ENCODE peak calls at places on chromosomes 7 and 10, in five cellular contexts. K is small intestine; S is adipocyte; M is CD4-positive, alpha-beta memory T cell; A is brain microvascular endothelial cell. I is an unnamed sample.
A peak's percentile ranks its signal among the peaks of the same experiment; 100 is the strongest.

GRCh38 chr7:14834456-14834855 is 68.1 kb downstream of the DGKB start:
- DNase-seq in K (no peak), S (peak; percentile 63), M (no peak), A (peak; percentile 66), I (no peak)

GRCh38 chr7:5139998-5140397 is 50.0 kb upstream of the WIPI2 start:
- DNase-seq in K (peak; percentile 17), S (peak; percentile 7), M (no peak), A (peak; percentile 7), I (no peak)

GRCh38 chr7:99127636-99128035 is 16.3 kb downstream of the SMURF1 start:
- DNase-seq in K (no peak), S (peak; percentile 56), M (no peak), A (no peak), I (no peak)

GRCh38 chr7:145718129-145718528 is 398.5 kb upstream of the CNTNAP2 start:
- DNase-seq in K (no peak), S (no peak), M (no peak), A (no peak), I (no peak)

GRCh38 chr7:37920619-37921339 is at the start of gene EPDR1:
- DNase-seq in K (peak; percentile 81), S (peak; percentile 70), M (no peak), A (peak; percentile 25), I (no peak)

GRCh38 chr7:44213872-44214595 is 13.3 kb downstream of the YKT6 start:
- DNase-seq in K (peak; percentile 31), S (peak; percentile 30), M (no peak), A (peak; percentile 27), I (peak; percentile 12)

GRCh38 chr7:13291010-13291409 is 603.6 kb downstream of the ARL4A start:
- DNase-seq in K (no peak), S (peak; percentile 18), M (no peak), A (no peak), I (no peak)

GRCh38 chr10:1187151-1187854 is 131.1 kb downstream of the WDR37 start:
- DNase-seq in K (no peak), S (no peak), M (no peak), A (no peak), I (no peak)

GRCh38 chr10:77463499-77463898 is 174.1 kb downstream of the KCNMA1 start:
- DNase-seq in K (no peak), S (no peak), M (no peak), A (no peak), I (no peak)

GRCh38 chr10:110530131-110530831 is 32.6 kb downstream of the DUSP5 start:
- DNase-seq in K (peak; percentile 33), S (peak; percentile 88), M (no peak), A (peak; percentile 68), I (no peak)

GRCh38 chr7:80611779-80612178 is 26.7 kb upstream of the CD36 start:
- DNase-seq in K (peak; percentile 81), S (peak; percentile 48), M (no peak), A (peak; percentile 89), I (no peak)

GRCh38 chr10:47458466-47459154 is 25.3 kb downstream of the ANXA8 start:
- DNase-seq in K (peak; percentile 88), S (peak; percentile 39), M (no peak), A (peak; percentile 89), I (peak; percentile 56)

GRCh38 chr10:1149793-1150637 is 93.8 kb downstream of the WDR37 start:
- DNase-seq in K (peak; percentile 84), S (no peak), M (no peak), A (no peak), I (no peak)

GRCh38 chr10:282294-283139 is 147.3 kb downstream of the ZMYND11 start:
- DNase-seq in K (no peak), S (peak; percentile 18), M (no peak), A (no peak), I (no peak)

GRCh38 chr10:111962951-111963350 is 220.6 kb downstream of the GPAM start:
- DNase-seq in K (no peak), S (no peak), M (no peak), A (no peak), I (no peak)

GRCh38 chr10:98608417-98608816 is 161.7 kb upstream of the HPS1 start:
- DNase-seq in K (no peak), S (no peak), M (no peak), A (no peak), I (no peak)

GRCh38 chr7:9711259-9711658 is 1262.4 kb upstream of the PHF14 start:
- DNase-seq in K (no peak), S (no peak), M (no peak), A (no peak), I (no peak)

GRCh38 chr7:100801833-100802568 is 25.3 kb downstream of the EPHB4 start:
- DNase-seq in K (peak; percentile 78), S (peak; percentile 95), M (no peak), A (peak; percentile 26), I (peak; percentile 70)

GRCh38 chr7:81908220-81908619 is 138.4 kb upstream of the HGF start:
- DNase-seq in K (no peak), S (peak; percentile 3), M (no peak), A (no peak), I (no peak)

GRCh38 chr10:45471531-45472310 is 97.7 kb downstream of the ALOX5 start:
- DNase-seq in K (no peak), S (no peak), M (no peak), A (no peak), I (no peak)

GRCh38 chr7:83852136-83852535 is 203.2 kb upstream of the SEMA3E start:
- DNase-seq in K (no peak), S (no peak), M (no peak), A (no peak), I (peak; percentile 44)

GRCh38 chr10:64574371-64574770 is 1053.2 kb downstream of the REEP3 start:
- DNase-seq in K (no peak), S (no peak), M (no peak), A (no peak), I (no peak)

GRCh38 chr7:134515569-134516468 is 11.5 kb upstream of the AKR1B10 start:
- DNase-seq in K (no peak), S (peak; percentile 81), M (no peak), A (peak; percentile 78), I (peak; percentile 73)

GRCh38 chr10:128218161-128218560 is 91.9 kb upstream of the MKI67 start:
- DNase-seq in K (no peak), S (no peak), M (no peak), A (no peak), I (no peak)

GRCh38 chr10:1183033-1183396 is 126.8 kb downstream of the WDR37 start:
- DNase-seq in K (peak; percentile 5), S (no peak), M (no peak), A (no peak), I (no peak)

GRCh38 chr7:107014381-107015023 is 30.0 kb upstream of the PRKAR2B start:
- DNase-seq in K (no peak), S (no peak), M (no peak), A (no peak), I (no peak)

GRCh38 chr10:131899695-131900349 is 986 bp upstream of the PPP2R2D start:
- DNase-seq in K (no peak), S (peak; percentile 11), M (peak; percentile 47), A (no peak), I (no peak)

GRCh38 chr10:125080296-125080695 is 80.1 kb downstream of the CTBP2 start:
- DNase-seq in K (no peak), S (no peak), M (no peak), A (no peak), I (no peak)
- H3K27me3 ChIP-seq in K (no peaks in the 10 kb centered on the region), S (no peaks in the 10 kb centered on the region), M (no peaks in the 10 kb centered on the region), A (no peaks in the 10 kb centered on the region), I (no peaks in the 10 kb centered on the region)

DNA sequence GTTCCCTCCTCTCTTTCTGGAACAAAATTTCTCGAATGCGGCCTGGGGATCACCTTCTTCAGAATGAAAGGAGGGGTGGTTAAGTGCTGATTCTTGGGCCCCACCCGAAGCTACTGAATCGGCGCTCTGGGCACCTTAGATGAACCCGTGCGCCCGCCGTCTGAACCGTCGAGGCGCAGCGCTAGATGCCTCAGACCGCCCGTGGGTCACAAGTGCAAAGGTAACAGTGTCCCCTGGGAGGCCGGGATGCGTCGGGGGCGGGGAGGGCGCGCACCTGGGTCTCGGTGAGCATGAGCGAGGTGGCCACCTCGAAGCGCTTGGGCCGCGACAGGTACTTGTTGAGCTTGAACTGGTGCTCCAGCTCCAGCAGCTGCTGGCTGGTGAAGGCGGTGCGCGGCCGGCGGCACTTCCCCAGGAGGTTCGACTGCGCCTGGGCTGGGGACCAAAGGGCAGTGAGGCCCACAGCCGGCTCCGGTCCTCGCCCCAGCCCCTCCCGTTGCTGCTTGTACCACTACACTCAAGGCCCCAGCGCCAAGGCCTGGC is 4.2 kb downstream of the MNX1 start:
- DNase-seq in K (peak; percentile 85), S (no peak), M (no peak), A (no peak), I (no peak)
- H3K27me3 ChIP-seq in K (peaks cover 40% of the 10 kb centered on the region), S (peaks cover 80% of the 10 kb centered on the region), M (peaks cover 25% of the 10 kb centered on the region), A (peaks cover 96% of the 10 kb centered on the region), I (peaks cover 93% of the 10 kb centered on the region)

GRCh38 chr7:31160956-31161355 is 108.8 kb downstream of the ADCYAP1R1 start:
- DNase-seq in K (no peak), S (no peak), M (no peak), A (no peak), I (no peak)
- H3K27me3 ChIP-seq in K (no peaks in the 10 kb centered on the region), S (no peaks in the 10 kb centered on the region), M (no peaks in the 10 kb centered on the region), A (no peaks in the 10 kb centered on the region), I (no peaks in the 10 kb centered on the region)

DNA sequence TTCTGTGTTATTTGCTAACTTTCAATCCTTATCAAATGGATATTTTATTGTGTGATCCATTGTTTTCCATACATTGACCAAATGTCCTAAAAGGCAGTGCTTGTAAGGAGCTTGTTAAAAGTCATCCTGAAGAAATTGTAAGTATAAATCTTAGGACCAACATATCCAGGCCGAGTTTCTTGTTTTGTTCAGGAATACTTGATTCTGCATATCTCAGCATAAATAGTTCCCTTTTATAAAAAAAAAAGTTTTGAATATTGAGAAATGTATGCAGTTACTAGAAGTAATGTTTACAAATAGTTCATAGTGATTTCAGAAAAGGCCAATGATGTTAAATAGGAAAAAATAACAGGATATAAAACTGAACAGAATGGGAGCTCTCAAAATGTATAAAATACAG is 6.7 kb downstream of the GRID1 start:
- DNase-seq in K (no peak), S (no peak), M (no peak), A (no peak), I (no peak)
- H3K27me3 ChIP-seq in K (peaks cover 11% of the 10 kb centered on the region), S (peaks cover 15% of the 10 kb centered on the region), M (peaks cover 7% of the 10 kb centered on the region), A (peaks cover 24% of the 10 kb centered on the region), I (peaks cover 38% of the 10 kb centered on the region)

GRCh38 chr10:79443338-79444242 is 1.8 kb downstream of the ZCCHC24 start:
- DNase-seq in K (no peak), S (peak; percentile 42), M (peak; percentile 19), A (no peak), I (no peak)

GRCh38 chr10:79440281-79440680 is 5.1 kb downstream of the ZCCHC24 start:
- DNase-seq in K (no peak), S (no peak), M (no peak), A (no peak), I (no peak)

GRCh38 chr10:79444243-79445119 is 943 bp downstream of the ZCCHC24 start:
- DNase-seq in K (peak; percentile 31), S (peak; percentile 78), M (peak; percentile 68), A (peak; percentile 43), I (no peak)

GRCh38 chr10:79441433-79441832 is 4.0 kb downstream of the ZCCHC24 start:
- DNase-seq in K (no peak), S (no peak), M (no peak), A (no peak), I (no peak)

GRCh38 chr10:79442171-79443040 is 3.0 kb downstream of the ZCCHC24 start:
- DNase-seq in K (no peak), S (no peak), M (no peak), A (no peak), I (no peak)
- H3K27me3 ChIP-seq in K (no peaks in the 10 kb centered on the region), S (no peaks in the 10 kb centered on the region), M (no peaks in the 10 kb centered on the region), A (no peaks in the 10 kb centered on the region), I (no peaks in the 10 kb centered on the region)